ENCODE peak calls at places on chromosomes 13 and 19, in four cellular contexts. R is breast epithelium, L is heart right ventricle, X is heart left ventricle. E is an unnamed sample.

GRCh38 chr13:48534911-48535501 is 2.1 kb upstream of the RCBTB2 start:
- DNase-seq in L (no peak), X (no peak), R (no peak), E (no peak)

GRCh38 chr13:41765813-41766212 is 195.1 kb downstream of the VWA8 start:
- DNase-seq in R (no peak), X (peak), L (no peak), E (no peak)

GRCh38 chr13:109740121-109740520 is 46.3 kb downstream of the IRS2 start:
- DNase-seq in R (peak), X (no peak), L (no peak), E (no peak)

GRCh38 chr13:112893570-112894422 is 75.2 kb upstream of the MCF2L start:
- DNase-seq in X (no peak), R (no peak), L (peak), E (no peak)

GRCh38 chr19:42401365-42402303 is 11.5 kb upstream of the CNFN start:
- DNase-seq in X (peak), L (peak), R (peak), E (peak)

GRCh38 chr13:29758591-29759114 is 91.8 kb downstream of the UBL3 start:
- DNase-seq in X (peak), R (no peak), L (no peak), E (no peak)

GRCh38 chr19:56076413-56076998 is 44.6 kb downstream of the ZNF787 start:
- DNase-seq in R (no peak), L (no peak), X (peak), E (no peak)

GRCh38 chr13:112366907-112367646 is 9.1 kb upstream of the SPACA7 start:
- DNase-seq in X (no peak), R (no peak), L (no peak), E (no peak)

GRCh38 chr19:12034196-12034595 is 1.3 kb downstream of the ZNF433 start:
- DNase-seq in R (no peak), X (no peak), L (no peak), E (no peak)

GRCh38 chr19:49098795-49099194 is 13.5 kb downstream of the SNRNP70 start:
- DNase-seq in R (no peak), L (no peak), X (no peak), E (no peak)

GRCh38 chr19:42411581-42412178 is 15.5 kb downstream of the LIPE start:
- DNase-seq in X (no peak), L (no peak), R (no peak), E (no peak)

GRCh38 chr13:57630661-57631606 is 610 bp upstream of the PCDH17 start:
- DNase-seq in R (no peak), X (peak), L (no peak), E (peak)

GRCh38 chr19:50432658-50433057 is at the start of gene MYBPC2:
- DNase-seq in L (no peak), X (no peak), R (no peak), E (no peak)
- H3K27ac ChIP-seq in L (no peak), X (peak), R (peak), E (peak)

DNA sequence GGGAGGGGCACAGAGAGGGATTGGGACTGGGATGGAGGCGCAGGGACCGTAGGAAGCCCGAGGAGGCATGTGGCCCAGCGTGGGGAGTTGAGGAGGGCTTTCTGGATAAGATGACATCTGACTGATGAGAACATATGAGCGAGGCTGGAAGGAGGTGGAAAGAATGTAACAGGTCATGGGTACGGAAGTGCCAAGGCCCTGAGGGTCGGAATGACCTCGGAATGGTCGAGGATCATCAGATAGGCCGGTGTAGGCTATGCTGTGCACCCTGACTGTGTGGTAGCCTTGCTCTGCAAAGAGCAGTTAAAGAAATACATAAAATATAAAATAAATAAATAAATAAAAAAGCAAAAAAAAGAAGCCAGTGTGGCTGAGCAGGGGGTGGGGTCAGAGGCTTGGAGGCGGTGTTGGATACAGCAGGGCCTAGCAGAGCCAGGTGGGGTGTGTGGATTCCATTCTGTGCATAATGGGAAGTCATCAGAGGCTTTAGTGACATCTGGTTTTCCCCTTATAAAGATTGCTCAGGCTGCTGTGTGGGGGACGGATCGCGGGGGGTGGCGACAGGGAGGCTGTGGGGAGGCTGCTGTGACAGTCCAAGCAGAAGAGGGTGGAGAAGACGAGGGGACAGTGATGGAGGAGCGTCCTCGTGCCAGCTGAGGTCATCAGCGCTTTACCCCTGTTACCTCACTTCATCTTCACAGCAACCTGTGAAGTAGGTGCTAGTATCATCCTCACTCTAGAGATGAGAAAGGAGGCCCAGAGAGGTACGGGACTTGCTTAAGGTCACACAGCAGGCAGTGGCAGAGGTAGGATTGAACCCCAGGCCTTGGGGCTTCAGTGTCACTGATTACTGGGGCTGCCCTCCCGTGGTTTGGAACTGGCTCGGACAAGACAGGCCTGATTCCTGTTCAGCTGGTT is 5.0 kb downstream of the PAK4 start:
- DNase-seq in R (no peak), X (no peak), L (no peak), E (no peak)
- H3K27ac ChIP-seq in R (peak), X (peak), L (peak), E (no peak)

DNA sequence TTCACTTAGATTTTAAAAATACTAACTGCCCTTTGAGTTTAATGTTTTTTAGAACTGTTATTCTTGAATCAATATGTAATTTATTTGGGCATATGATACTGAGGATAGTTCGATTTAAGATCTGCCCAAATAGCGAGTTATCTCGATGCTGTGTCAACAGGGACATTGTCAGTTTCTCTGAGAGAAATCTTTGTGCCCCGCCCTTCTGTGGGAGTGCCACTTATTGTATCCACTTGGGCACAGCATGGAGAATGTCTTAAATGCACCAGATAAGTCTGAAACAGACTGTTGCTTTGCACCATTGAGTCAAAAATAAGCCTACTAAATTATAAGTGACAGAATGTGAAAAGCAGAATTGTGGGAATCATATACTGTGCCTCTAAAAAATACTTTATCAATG is 45.6 kb downstream of the RNASEH2B start:
- DNase-seq in R (no peak), L (no peak), X (no peak), E (no peak)
- H3K27ac ChIP-seq in R (no peak), L (no peak), X (no peak), E (no peak)

DNA sequence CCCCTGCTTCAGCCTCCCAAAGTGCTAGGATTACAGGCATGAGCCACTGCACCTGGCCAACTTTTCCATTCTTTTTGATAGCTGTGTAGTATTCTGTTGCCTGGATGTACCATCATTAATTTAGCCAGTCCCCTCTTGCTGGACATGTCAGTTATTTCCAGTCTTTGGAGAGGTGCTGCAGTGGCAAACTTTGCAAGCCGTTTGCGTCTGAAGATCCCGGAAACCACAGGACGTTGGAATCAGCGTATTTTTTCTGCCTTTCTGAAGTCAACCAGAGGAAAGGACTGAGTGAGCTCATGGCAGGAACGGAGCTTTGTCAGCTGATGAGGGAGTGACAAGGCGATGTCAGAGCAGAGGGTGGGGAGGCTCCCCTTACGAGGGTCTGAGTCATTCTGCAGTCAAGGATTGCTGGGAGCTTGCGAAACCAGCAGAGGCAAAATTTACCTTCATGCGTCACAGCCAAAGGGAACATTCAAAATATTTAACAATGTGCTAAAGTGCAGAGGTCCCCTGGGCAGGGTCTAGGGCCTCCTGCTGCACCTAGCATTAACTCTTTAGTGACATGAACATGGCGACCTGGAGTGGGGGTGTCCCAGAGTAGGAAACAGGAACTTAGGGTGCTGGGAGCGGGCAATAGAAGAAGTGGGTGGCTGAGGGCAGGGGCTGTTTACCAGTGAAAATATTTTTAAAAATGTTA is 5.6 kb downstream of the C5AR1 start:
- DNase-seq in X (peak), L (no peak), R (no peak), E (no peak)
- H3K27ac ChIP-seq in X (no peak), L (no peak), R (no peak), E (peak)

E was measured in caudate nucleus.